ENCODE peak calls at places on chromosomes 13 and 19, in four cellular contexts. I, L, E and B are unnamed samples.

GRCh38 chr19:54609356-54609791 is 15.9 kb downstream of the LILRA1 start:
- DNase-seq in E (no peak), L (no peak), I (no peak), B (no peak)

GRCh38 chr19:4555657-4556561 is 3.6 kb downstream of the SEMA6B start:
- DNase-seq in L (no peak), E (no peak), I (no peak), B (no peak)

GRCh38 chr13:25717798-25718197 is 334.0 kb downstream of the SHISA2 start:
- DNase-seq in E (no peak), L (no peak), I (no peak), B (no peak)

GRCh38 chr13:47252627-47253026 is 355.8 kb upstream of the HTR2A start:
- DNase-seq in L (no peak), E (no peak), I (no peak), B (no peak)

GRCh38 chr13:96925869-96926628 is 68.2 kb downstream of the OXGR1 start:
- DNase-seq in I (no peak), L (no peak), E (no peak), B (no peak)

GRCh38 chr13:43686557-43686956 is 100.2 kb downstream of the ENOX1 start:
- DNase-seq in I (no peak), L (peak), E (no peak), B (no peak)

GRCh38 chr19:11480927-11481776 is at the start of gene ELAVL3:
- DNase-seq in I (no peak), L (no peak), E (no peak), B (peak)

GRCh38 chr19:55080121-55080914 is 4.6 kb downstream of the EPS8L1 start:
- DNase-seq in L (no peak), I (peak), E (no peak), B (no peak)

GRCh38 chr13:95224064-95224463 is 77.2 kb downstream of the ABCC4 start:
- DNase-seq in I (no peak), L (no peak), E (no peak), B (no peak)

GRCh38 chr19:10142701-10143375 is 23.1 kb upstream of the EIF3G start:
- DNase-seq in L (no peak), I (no peak), E (no peak), B (no peak)

GRCh38 chr19:2149980-2150793 is 1.2 kb downstream of the AP3D1 start:
- DNase-seq in I (peak), E (no peak), L (peak), B (no peak)

GRCh38 chr19:2888739-2889224 is 11.9 kb upstream of the ZNF57 start:
- DNase-seq in L (peak), I (peak), E (no peak), B (no peak)

GRCh38 chr13:51590966-51591627 is 6.8 kb downstream of the WDFY2 start:
- DNase-seq in L (peak), I (peak), E (no peak), B (no peak)

GRCh38 chr13:99385940-99386339 is 78.7 kb upstream of the GPR183 start:
- DNase-seq in L (no peak), E (no peak), I (no peak), B (no peak)

GRCh38 chr13:99385161-99385560 is 78.0 kb upstream of the GPR183 start:
- DNase-seq in L (no peak), E (no peak), I (no peak), B (no peak)

GRCh38 chr13:99388334-99388923 is 81.2 kb upstream of the GPR183 start:
- DNase-seq in E (no peak), L (no peak), I (no peak), B (no peak)

GRCh38 chr13:99386911-99387788 is 80.0 kb upstream of the GPR183 start:
- DNase-seq in L (peak), E (peak), I (peak), B (no peak)

DNA sequence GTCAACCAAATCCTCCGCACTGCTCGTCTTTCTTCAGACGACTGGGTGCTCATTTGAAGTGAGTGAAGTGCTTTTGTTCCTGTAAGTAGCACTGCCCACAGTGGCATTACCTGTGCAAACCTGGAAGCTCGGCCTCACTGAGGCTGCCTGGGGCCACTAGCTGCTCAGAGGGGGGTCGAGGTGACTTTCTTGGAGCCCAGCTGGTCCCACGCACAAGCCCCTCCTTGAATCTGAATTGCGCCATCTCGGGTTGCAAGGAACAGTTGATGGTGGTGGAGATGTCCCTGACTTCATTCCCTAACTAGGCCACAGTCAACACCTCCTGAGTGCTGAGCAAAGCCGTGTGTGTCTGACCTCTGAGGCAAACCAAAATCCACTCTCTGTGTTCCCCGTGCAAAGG is 79.3 kb upstream of the GPR183 start:
- DNase-seq in L (no peak), E (no peak), I (no peak), B (no peak)
- H3K27ac ChIP-seq in L (no peak), E (no peak), I (no peak), B (no peak)

DNA sequence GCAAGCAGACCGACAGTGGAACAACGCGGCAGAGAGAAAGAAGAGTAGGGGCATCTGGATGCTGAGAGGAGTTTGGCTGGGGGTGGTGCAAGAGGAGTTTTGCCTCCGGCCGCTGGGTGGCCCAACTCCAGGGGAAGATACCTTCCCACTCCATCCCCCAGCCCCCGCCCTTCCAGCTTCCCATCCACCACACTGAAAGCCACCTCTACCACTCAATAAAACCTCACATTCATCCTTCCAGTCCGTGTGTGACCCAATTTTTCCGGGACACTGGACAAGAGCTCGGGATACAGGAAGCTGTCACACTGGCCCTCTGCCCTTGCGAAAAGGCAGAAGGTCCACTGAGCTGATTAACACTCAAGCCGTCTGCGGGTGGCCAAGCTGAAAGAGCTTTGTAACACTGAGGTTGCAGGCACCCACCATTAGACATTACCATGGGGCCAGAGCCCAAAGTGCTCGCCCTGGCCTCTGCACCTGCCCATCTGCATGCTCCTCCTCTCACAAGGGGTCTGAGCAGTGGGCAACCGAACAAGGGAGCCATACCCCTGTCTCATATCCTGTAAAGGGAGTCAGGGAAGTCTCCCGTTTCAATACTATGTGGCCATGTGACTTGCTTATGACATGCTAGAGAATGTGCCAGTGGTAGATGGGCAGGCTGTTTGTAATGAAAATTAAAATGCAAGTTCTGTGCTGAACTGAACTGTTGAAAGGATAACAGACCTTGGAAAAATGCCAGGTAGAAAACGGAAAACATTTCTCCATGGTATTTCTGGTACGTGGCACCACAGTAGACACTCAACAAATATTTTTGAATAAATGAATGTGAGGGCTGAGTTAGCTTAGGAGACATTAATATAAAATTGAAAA is 205.1 kb upstream of the STARD13 start:
- DNase-seq in I (peak), E (peak), L (no peak), B (no peak)
- H3K27ac ChIP-seq in I (no peak), E (no peak), L (no peak), B (no peak)

GRCh38 chr13:99063952-99064351 is 86.1 kb upstream of the DOCK9 start:
- DNase-seq in I (no peak), L (no peak), E (no peak), B (no peak)

GRCh38 chr13:99061411-99061810 is 83.5 kb upstream of the DOCK9 start:
- DNase-seq in L (no peak), E (no peak), I (no peak), B (no peak)

GRCh38 chr13:99063178-99063577 is 85.3 kb upstream of the DOCK9 start:
- DNase-seq in L (no peak), I (no peak), E (no peak), B (no peak)

GRCh38 chr13:99064624-99065249 is 86.9 kb upstream of the DOCK9 start:
- DNase-seq in L (no peak), E (no peak), I (peak), B (no peak)

GRCh38 chr13:99062593-99062992 is 84.7 kb upstream of the DOCK9 start:
- DNase-seq in L (no peak), E (no peak), I (peak), B (no peak)
- H3K27ac ChIP-seq in L (no peak), E (no peak), I (peak), B (peak)

GRCh38 chr19:53102186-53102585 is 1.0 kb downstream of the ZNF160 start:
- DNase-seq in L (no peak), I (no peak), E (no peak), B (no peak)
- H3K27ac ChIP-seq in L (no peak), I (no peak), E (no peak), B (no peak)

GRCh38 chr19:57788114-57788692 is 18.7 kb downstream of the ZNF586 start:
- DNase-seq in L (no peak), I (no peak), E (no peak), B (no peak)

GRCh38 chr19:57789288-57789687 is 19.8 kb downstream of the ZNF586 start:
- DNase-seq in E (no peak), I (no peak), L (no peak), B (no peak)

GRCh38 chr19:57786906-57787305 is 17.4 kb downstream of the ZNF586 start:
- DNase-seq in E (no peak), L (no peak), I (no peak), B (no peak)

DNA sequence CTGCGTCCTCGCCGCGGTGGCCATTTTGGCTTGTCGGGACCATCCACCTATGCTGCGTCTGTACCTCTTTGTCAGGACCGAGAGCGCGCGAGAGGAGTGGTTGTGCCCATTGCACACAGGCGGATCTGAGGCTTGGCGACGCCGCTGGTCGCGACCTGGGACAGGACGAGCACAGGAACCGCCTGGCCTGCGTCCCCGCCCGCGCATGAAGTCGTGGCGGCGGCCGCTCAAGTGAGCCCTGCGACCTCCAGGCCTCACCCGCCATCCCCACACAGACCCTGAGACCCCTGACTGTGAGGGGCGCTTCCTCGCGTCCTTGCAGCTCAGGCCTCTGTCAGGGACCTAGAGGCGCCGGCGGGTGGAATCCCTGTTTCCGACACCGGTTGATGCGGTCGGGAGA is 16.8 kb downstream of the ZNF586 start:
- DNase-seq in E (no peak), L (no peak), I (no peak), B (no peak)
- H3K27ac ChIP-seq in E (no peak), L (no peak), I (no peak), B (no peak)

GRCh38 chr19:44894946-44895345 is 3.9 kb downstream of the TOMM40 start:
- DNase-seq in E (no peak), I (no peak), L (no peak), B (no peak)

GRCh38 chr19:44891016-44891882 is at the start of gene TOMM40:
- DNase-seq in E (peak), L (no peak), I (no peak), B (peak)

GRCh38 chr19:44890366-44891015 is 563 bp upstream of the TOMM40 start:
- DNase-seq in I (peak), E (peak), L (peak), B (peak)

GRCh38 chr19:44892932-44893331 is 1.9 kb downstream of the TOMM40 start:
- DNase-seq in L (no peak), E (no peak), I (no peak), B (no peak)

GRCh38 chr19:44893704-44894103 is 2.6 kb downstream of the TOMM40 start:
- DNase-seq in E (no peak), L (no peak), I (no peak), B (no peak)
- H3K27ac ChIP-seq in E (no peak), L (no peak), I (no peak), B (no peak)

GRCh38 chr13:46170268-46170667 is 11.7 kb downstream of the LCP1 start:
- DNase-seq in E (no peak), L (no peak), I (no peak), B (no peak)
- H3K27ac ChIP-seq in E (no peak), L (no peak), I (no peak), B (no peak)

GRCh38 chr19:48530770-48531169 is 19.1 kb upstream of the LMTK3 start:
- DNase-seq in L (no peak), E (no peak), I (no peak), B (no peak)
- H3K27ac ChIP-seq in L (no peak), E (no peak), I (no peak), B (no peak)